ENCODE peak calls at places on chromosomes 6 and 20, in six cellular contexts. Y is H9, S is neuronal stem cell, I is IMR-90, D is H1, H is mesendoderm. F is an unnamed sample.

GRCh38 chr20:57092112-57092899 is 174.1 kb downstream of the BMP7 start:
- DNase-seq in H (peak; percentile 69), D (peak; percentile 89), I (peak; percentile 26), Y (peak; percentile 85), S (peak; percentile 64), F (peak; percentile 61)

GRCh38 chr20:10761786-10762185 is 88.0 kb upstream of the JAG1 start:
- DNase-seq in H (no peak), I (peak; percentile 58), Y (no peak), D (no peak), S (no peak), F (no peak)

GRCh38 chr6:15382089-15382488 is 136.2 kb downstream of the JARID2 start:
- DNase-seq in Y (no peak), H (no peak), D (no peak), S (no peak), I (no peak), F (no peak)

GRCh38 chr6:152112503-152113261 is 305.2 kb downstream of the ESR1 start:
- DNase-seq in Y (no peak), D (no peak), H (no peak), I (no peak), S (no peak), F (no peak)

GRCh38 chr20:46350201-46350985 is 42.1 kb upstream of the CDH22 start:
- DNase-seq in H (peak; percentile 92), S (peak; percentile 38), D (no peak), Y (peak; percentile 70), I (peak; percentile 93), F (peak; percentile 96)

GRCh38 chr6:27144740-27145079 is 102.8 kb upstream of the PRSS16 start:
- DNase-seq in H (peak; percentile 48), I (no peak), Y (no peak), D (no peak), S (no peak), F (no peak)

GRCh38 chr6:292506-293184 is 358 bp downstream of the DUSP22 start:
- DNase-seq in D (no peak), S (peak; percentile 49), Y (peak; percentile 67), I (peak; percentile 24), H (peak; percentile 62), F (peak; percentile 59)

GRCh38 chr6:135506270-135506997 is 8.9 kb upstream of the AHI1 start:
- DNase-seq in Y (no peak), S (no peak), D (no peak), H (peak; percentile 50), I (peak; percentile 74), F (peak; percentile 61)

GRCh38 chr6:118709859-118710350 is 58.5 kb upstream of the CEP85L start:
- DNase-seq in S (no peak), H (peak; percentile 76), Y (no peak), I (peak; percentile 86), D (no peak), F (peak; percentile 76)

GRCh38 chr6:151452750-151453427 is 963 bp upstream of the RMND1 start:
- DNase-seq in Y (no peak), H (peak; percentile 33), D (no peak), S (no peak), I (no peak), F (peak; percentile 31)

GRCh38 chr6:15551798-15552197 is 111.0 kb downstream of the DTNBP1 start:
- DNase-seq in Y (no peak), H (peak; percentile 52), S (peak; percentile 31), D (no peak), I (peak; percentile 13), F (peak; percentile 81)

GRCh38 chr6:150238857-150239407 is 96.1 kb downstream of the PPP1R14C start:
- DNase-seq in I (no peak), Y (no peak), H (no peak), D (no peak), S (no peak), F (no peak)

GRCh38 chr6:54846857-54847721 is 518 bp downstream of the FAM83B start:
- DNase-seq in Y (peak; percentile 45), H (peak; percentile 65), D (peak; percentile 65), I (no peak), S (peak; percentile 26), F (peak; percentile 19)

GRCh38 chr6:34074064-34074739 is 71.7 kb downstream of the GRM4 start:
- DNase-seq in Y (peak; percentile 71), S (no peak), I (no peak), D (no peak), H (peak; percentile 60), F (no peak)

GRCh38 chr6:99359800-99360199 is 10.3 kb upstream of the FAXC start:
- DNase-seq in H (no peak), D (no peak), Y (no peak), S (no peak), I (no peak), F (no peak)

GRCh38 chr20:17911927-17912326 is 56.7 kb downstream of the SNX5 start:
- DNase-seq in D (no peak), Y (no peak), S (no peak), H (no peak), I (no peak), F (no peak)

GRCh38 chr6:29705389-29706231 is 17.6 kb upstream of the HLA-F start:
- DNase-seq in S (peak; percentile 31), Y (peak; percentile 47), I (peak; percentile 53), H (peak; percentile 74), D (peak; percentile 52), F (peak; percentile 61)

GRCh38 chr6:139409026-139409425 is 34.6 kb upstream of the CITED2 start:
- DNase-seq in H (peak; percentile 26), D (no peak), I (peak; percentile 77), S (no peak), Y (no peak), F (no peak)

GRCh38 chr20:35276408-35276807 is 1.5 kb downstream of the MMP24OS start:
- DNase-seq in S (no peak), I (no peak), Y (no peak), D (no peak), H (no peak), F (no peak)

DNA sequence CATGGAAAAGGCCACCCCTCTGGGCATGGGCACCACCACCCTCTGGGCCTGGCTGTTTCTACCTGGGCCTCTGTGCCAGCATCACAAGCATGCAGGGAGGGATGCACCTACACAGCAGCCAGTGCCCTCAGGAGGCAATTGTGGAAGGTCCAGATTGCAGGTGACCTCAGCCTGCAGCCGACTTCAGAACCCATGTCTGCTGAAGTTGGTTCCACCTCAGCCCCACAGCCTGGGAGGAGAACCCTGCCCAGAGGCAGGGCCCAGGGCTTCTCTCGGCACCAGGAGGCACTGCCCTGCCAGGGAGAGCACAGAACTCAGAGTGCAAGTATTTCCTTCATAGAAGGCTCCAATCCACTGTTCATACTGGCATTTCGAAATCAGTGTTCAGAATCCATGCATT is 149.8 kb downstream of the TTLL2 start:
- DNase-seq in I (no peak), H (no peak), D (no peak), S (no peak), Y (no peak), F (no peak)
- H2BK15ac ChIP-seq in I (no peak overlapping the region), H (no peak overlapping the region), D (peak overlapping the region; percentile 48), S (peak overlapping the region; percentile 91), Y (no peak overlapping the region), F (no peak overlapping the region)

GRCh38 chr6:80433666-80434025 is 327.2 kb downstream of the BCKDHB start:
- DNase-seq in Y (no peak), D (no peak), S (no peak), H (no peak), I (no peak), F (no peak)
- H2BK15ac ChIP-seq in Y (no peak overlapping the region), D (no peak overlapping the region), S (no peak overlapping the region), H (no peak overlapping the region), I (peak overlapping the region; percentile 26), F (no peak overlapping the region)

DNA sequence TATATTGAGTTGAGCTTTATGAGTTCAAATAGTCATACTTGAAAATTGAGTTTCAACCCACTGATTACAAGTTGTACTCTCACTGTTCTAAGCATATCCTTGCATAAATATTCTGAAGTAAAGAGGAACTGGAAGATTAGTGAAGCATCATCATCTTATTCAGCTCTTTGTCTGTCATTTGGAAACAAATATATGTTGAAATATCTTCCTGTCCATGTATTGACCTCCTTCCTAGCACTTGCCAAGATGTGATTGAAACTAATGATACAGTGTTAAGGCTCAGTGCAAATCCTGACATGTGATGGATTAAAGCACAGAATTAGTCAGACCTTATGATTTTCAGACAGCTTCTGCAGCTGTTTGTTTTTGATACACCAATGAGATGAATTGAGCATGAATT is 434.3 kb downstream of the TBC1D32 start:
- DNase-seq in I (no peak), D (no peak), H (no peak), Y (no peak), S (no peak), F (no peak)
- H2BK15ac ChIP-seq in I (no peak overlapping the region), D (no peak overlapping the region), H (no peak overlapping the region), Y (no peak overlapping the region), S (no peak overlapping the region), F (no peak overlapping the region)

GRCh38 chr6:103344554-103345163 is 1515.1 kb downstream of the HACE1 start:
- DNase-seq in Y (no peak), H (no peak), S (no peak), I (no peak), D (no peak), F (no peak)
- H2BK15ac ChIP-seq in Y (no peak overlapping the region), H (no peak overlapping the region), S (no peak overlapping the region), I (no peak overlapping the region), D (no peak overlapping the region), F (no peak overlapping the region)

GRCh38 chr6:45663181-45664180 is 285.7 kb upstream of the SUPT3H start:
- DNase-seq in H (peak; percentile 76), Y (peak; percentile 66), I (no peak), D (peak; percentile 81), S (peak; percentile 36), F (peak; percentile 43)
- H2BK15ac ChIP-seq in H (no peak overlapping the region), Y (no peak overlapping the region), I (no peak overlapping the region), D (peak overlapping the region; percentile 32), S (no peak overlapping the region), F (peak overlapping the region; percentile 50)

F was measured in mesenchymal stem cell.